ENCODE peak calls at places on chromosome 21, in five cellular contexts. L is fibroblast of villous mesenchyme, B is prostate gland, N is DND-41, F is brain microvascular endothelial cell. C is an unnamed sample.

GRCh38 chr21:15706686-15707085 is 23.1 kb upstream of the USP25 start:
- DNase-seq in L (peak), B (peak), N (no peak), F (peak), C (no peak)

GRCh38 chr21:41255190-41255589 is 61.4 kb upstream of the FAM3B start:
- DNase-seq in L (no peak), B (no peak), N (no peak), F (no peak), C (no peak)

GRCh38 chr21:36499578-36500471 is 19.9 kb upstream of the CLDN14 start:
- DNase-seq in L (peak), B (peak), N (no peak), F (peak), C (no peak)

GRCh38 chr21:46161180-46161799 is 5.9 kb upstream of the FTCD start:
- DNase-seq in L (no peak), B (no peak), N (no peak), F (no peak), C (no peak)

GRCh38 chr21:15659768-15660423 is 69.9 kb upstream of the USP25 start:
- DNase-seq in L (no peak), B (peak), N (no peak), F (no peak), C (no peak)

GRCh38 chr21:46098303-46099141 is 610 bp downstream of the COL6A2 start:
- DNase-seq in L (peak), B (peak), N (no peak), F (no peak), C (no peak)

GRCh38 chr21:41369105-41369914 is 7.5 kb downstream of the MX2 start:
- DNase-seq in L (peak), B (no peak), N (peak), F (no peak), C (peak)

GRCh38 chr21:37364722-37365121 is 1.9 kb upstream of the DYRK1A start:
- DNase-seq in L (no peak), B (no peak), N (no peak), F (no peak), C (no peak)

GRCh38 chr21:37198989-37199924 is 67.9 kb downstream of the VPS26C start:
- DNase-seq in L (peak), B (no peak), N (no peak), F (peak), C (no peak)

GRCh38 chr21:42398414-42399030 is 2.7 kb upstream of the TMPRSS3 start:
- DNase-seq in L (no peak), B (no peak), N (no peak), F (no peak), C (no peak)

GRCh38 chr21:21415741-21416140 is 417.5 kb downstream of the NCAM2 start:
- DNase-seq in L (peak), B (no peak), N (no peak), F (no peak), C (no peak)

GRCh38 chr21:42513985-42514882 is 582 bp downstream of the SLC37A1 start:
- DNase-seq in L (no peak), B (no peak), N (peak), F (no peak), C (peak)

GRCh38 chr21:42474043-42474831 is 21.8 kb downstream of the RSPH1 start:
- DNase-seq in L (no peak), B (peak), N (no peak), F (no peak), C (no peak)

GRCh38 chr21:28688381-28688780 is 304.3 kb downstream of the LTN1 start:
- DNase-seq in L (no peak), B (no peak), N (no peak), F (peak), C (no peak)

GRCh38 chr21:30289414-30289813 is at the start of gene KRTAP25-1:
- DNase-seq in L (no peak), B (no peak), N (no peak), F (no peak), C (no peak)

GRCh38 chr21:28485301-28486022 is 507.2 kb downstream of the LTN1 start:
- DNase-seq in L (no peak), B (no peak), N (no peak), F (peak), C (no peak)

GRCh38 chr21:46426313-46427046 is 32.2 kb upstream of the DIP2A start:
- DNase-seq in L (no peak), B (no peak), N (no peak), F (no peak), C (no peak)

GRCh38 chr21:15895142-15896106 is 165.6 kb downstream of the USP25 start:
- DNase-seq in L (no peak), B (no peak), N (no peak), F (no peak), C (no peak)

GRCh38 chr21:42112857-42113256 is 41.7 kb downstream of the UMODL1 start:
- DNase-seq in L (peak), B (no peak), N (no peak), F (peak), C (no peak)

GRCh38 chr21:40511976-40512375 is 335.0 kb downstream of the DSCAM start:
- DNase-seq in L (no peak), B (no peak), N (no peak), F (no peak), C (no peak)

GRCh38 chr21:20701235-20701634 is 297.0 kb upstream of the NCAM2 start:
- DNase-seq in L (no peak), B (no peak), N (no peak), F (no peak), C (no peak)

GRCh38 chr21:39788383-39788782 is 43.4 kb downstream of the IGSF5 start:
- DNase-seq in L (peak), B (peak), N (no peak), F (peak), C (no peak)

GRCh38 chr21:41651830-41652229 is 115.0 kb downstream of the RIPK4 start:
- DNase-seq in L (no peak), B (no peak), N (no peak), F (no peak), C (no peak)

GRCh38 chr21:24693779-24694178 is 913.5 kb downstream of the MRPL39 start:
- DNase-seq in L (no peak), B (no peak), N (no peak), F (no peak), C (no peak)

GRCh38 chr21:17523007-17523451 is 10.2 kb downstream of the CXADR start:
- DNase-seq in L (no peak), B (no peak), N (no peak), F (no peak), C (no peak)

GRCh38 chr21:46079357-46080170 is 18.3 kb upstream of the COL6A2 start:
- DNase-seq in L (peak), B (no peak), N (peak), F (peak), C (no peak)

GRCh38 chr21:41477641-41478318 is 30.2 kb downstream of the TMPRSS2 start:
- DNase-seq in L (no peak), B (no peak), N (peak), F (no peak), C (no peak)

GRCh38 chr21:29433366-29434059 is 134.8 kb downstream of the BACH1 start:
- DNase-seq in L (peak), B (no peak), N (no peak), F (no peak), C (no peak)

DNA sequence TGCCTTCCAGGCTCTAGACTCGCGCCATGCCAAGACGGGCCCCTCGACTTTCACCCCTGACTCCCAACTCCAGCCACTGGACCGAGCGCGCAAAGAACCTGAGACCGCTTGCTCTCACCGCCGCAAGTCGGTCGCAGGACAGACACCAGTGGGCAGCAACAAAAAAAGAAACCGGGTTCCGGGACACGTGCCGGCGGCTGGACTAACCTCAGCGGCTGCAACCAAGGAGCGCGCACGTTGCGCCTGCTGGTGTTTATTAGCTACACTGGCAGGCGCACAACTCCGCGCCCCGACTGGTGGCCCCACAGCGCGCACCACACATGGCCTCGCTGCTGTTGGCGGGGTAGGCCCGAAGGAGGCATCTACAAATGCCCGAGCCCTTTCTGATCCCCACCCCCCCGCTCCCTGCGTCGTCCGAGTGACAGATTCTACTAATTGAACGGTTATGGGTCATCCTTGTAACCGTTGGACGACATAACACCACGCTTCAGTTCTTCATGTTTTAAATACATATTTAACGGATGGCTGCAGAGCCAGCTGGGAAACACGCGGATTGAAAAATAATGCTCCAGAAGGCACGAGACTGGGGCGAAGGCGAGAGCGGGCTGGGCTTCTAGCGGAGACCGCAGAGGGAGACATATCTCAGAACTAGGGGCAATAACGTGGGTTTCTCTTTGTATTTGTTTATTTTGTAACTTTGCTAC is 2.0 kb upstream of the OLIG2 start:
- DNase-seq in L (no peak), B (no peak), N (no peak), F (no peak), C (no peak)
- H3K4me3 ChIP-seq in L (no peak), B (no peak), N (no peak), F (no peak), C (no peak)

GRCh38 chr21:34018185-34018584 is 55.2 kb upstream of the MRPS6 start:
- DNase-seq in L (no peak), B (no peak), N (no peak), F (no peak), C (no peak)
- H3K4me3 ChIP-seq in L (no peak), B (no peak), N (no peak), F (no peak), C (no peak)

DNA sequence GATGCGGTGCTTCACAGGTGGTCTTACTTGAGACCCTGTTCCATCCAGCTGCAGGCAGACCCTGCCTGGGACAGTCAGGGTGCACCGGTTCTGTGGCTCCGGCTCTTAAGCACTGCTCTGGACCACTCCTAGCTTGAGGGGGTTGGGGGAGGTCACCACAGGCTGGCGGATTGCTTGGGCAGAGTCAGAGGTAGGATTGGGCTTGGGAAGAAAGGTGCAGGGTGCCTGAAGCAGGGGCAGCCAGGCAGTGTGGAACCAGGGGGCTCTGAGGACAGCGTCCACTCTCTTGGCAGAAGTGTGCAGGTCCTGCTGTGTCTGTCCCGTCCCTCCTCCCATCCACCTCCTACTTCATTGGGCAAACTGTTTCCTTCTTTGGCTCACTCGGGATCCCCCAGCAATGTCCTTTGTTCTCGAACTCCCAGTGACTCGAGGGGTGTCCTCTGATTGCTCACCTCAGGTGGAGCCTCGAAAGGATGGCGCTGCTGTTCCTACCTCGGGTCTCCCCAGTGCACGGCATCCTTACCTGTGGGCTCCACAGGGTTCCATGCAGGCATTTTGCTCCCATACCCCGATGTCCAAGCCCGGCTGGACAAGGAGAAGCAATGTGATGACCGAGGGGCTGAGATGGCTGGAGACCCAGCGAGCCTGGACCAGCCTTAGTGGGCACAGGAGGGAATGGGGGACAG is 1.8 kb downstream of the PDXK start:
- DNase-seq in L (no peak), B (no peak), N (no peak), F (no peak), C (no peak)
- H3K4me3 ChIP-seq in L (peak), B (peak), N (no peak), F (peak), C (peak)

GRCh38 chr21:38384246-38384576 is 114.1 kb downstream of the ERG start:
- DNase-seq in L (no peak), B (no peak), N (no peak), F (no peak), C (no peak)
- H3K4me3 ChIP-seq in L (no peak), B (no peak), N (no peak), F (no peak), C (no peak)

GRCh38 chr21:26194811-26195251 is 24.3 kb upstream of the APP start:
- DNase-seq in L (peak), B (no peak), N (no peak), F (no peak), C (no peak)
- H3K4me3 ChIP-seq in L (peak), B (no peak), N (no peak), F (no peak), C (no peak)

DNA sequence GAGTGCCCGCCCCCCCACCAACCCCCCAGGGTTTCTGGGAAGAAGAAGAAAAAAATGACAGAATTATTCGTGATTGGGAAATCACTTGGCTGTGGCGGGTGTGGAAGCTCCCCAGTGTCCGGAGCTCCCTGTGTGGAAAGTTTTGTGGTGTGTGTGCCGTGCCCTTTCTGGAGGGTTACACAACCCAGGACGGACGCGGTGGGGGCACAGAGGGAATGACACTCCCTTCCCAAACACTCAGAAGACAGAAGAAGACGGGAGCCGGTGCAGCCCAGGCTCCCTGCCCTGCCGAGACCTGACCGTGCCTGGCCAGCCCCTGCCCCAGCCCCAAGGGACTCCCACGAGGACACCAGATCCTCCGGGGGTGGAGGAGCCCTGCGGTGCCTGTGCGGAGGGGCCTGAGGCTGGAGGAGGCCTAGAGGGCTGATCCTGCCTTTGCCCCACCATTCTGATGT is 33.0 kb upstream of the ADARB1 start:
- DNase-seq in L (peak), B (no peak), N (no peak), F (peak), C (no peak)
- H3K4me3 ChIP-seq in L (peak), B (no peak), N (no peak), F (no peak), C (no peak)

C was measured in CD4-positive, CD25-positive, alpha-beta regulatory T cell.